ENCODE peak calls at places on chromosomes 1 and 21, in six cellular contexts. G is GM23248, E is Caco-2, T is bronchial epithelial cell, H is breast epithelium, Q is astrocyte of the spinal cord. R is an unnamed sample.

GRCh38 chr21:39630191-39630591 is 17.5 kb downstream of the B3GALT5 start:
- DNase-seq in T (no peak), E (no peak), Q (peak), G (peak), H (no peak), R (peak)

GRCh38 chr1:51000160-51000559 is 30.1 kb downstream of the CDKN2C start:
- DNase-seq in H (no peak), E (no peak), Q (no peak), G (no peak), T (no peak), R (no peak)

GRCh38 chr1:56647106-56647505 is 2.0 kb downstream of the PRKAA2 start:
- DNase-seq in T (no peak), G (no peak), E (no peak), H (no peak), Q (no peak), R (no peak)

GRCh38 chr1:28510350-28511223 is 4.7 kb downstream of the RCC1 start:
- DNase-seq in T (peak), Q (peak), E (peak), H (no peak), G (peak), R (no peak)

GRCh38 chr1:223827193-223827663 is 18.5 kb downstream of the TP53BP2 start:
- DNase-seq in Q (no peak), T (peak), H (no peak), E (no peak), G (peak), R (peak)

GRCh38 chr1:171494086-171494485 is 8.8 kb downstream of the PRRC2C start:
- DNase-seq in Q (no peak), H (no peak), T (no peak), G (no peak), E (no peak), R (no peak)

GRCh38 chr21:29800051-29800450 is 139.7 kb downstream of the GRIK1 start:
- DNase-seq in T (no peak), E (no peak), H (no peak), Q (no peak), G (no peak), R (no peak)

GRCh38 chr1:99599678-99600175 is 46.2 kb upstream of the PALMD start:
- DNase-seq in Q (peak), H (no peak), G (peak), E (peak), T (peak), R (peak)

GRCh38 chr1:182927693-182928433 is 25.1 kb downstream of the SHCBP1L start:
- DNase-seq in T (no peak), Q (no peak), H (no peak), G (no peak), E (no peak), R (no peak)

GRCh38 chr1:72938408-72938807 is 656.1 kb upstream of the NEGR1 start:
- DNase-seq in Q (no peak), T (no peak), E (no peak), G (no peak), H (no peak), R (no peak)

GRCh38 chr1:51071291-51071690 is 30.7 kb upstream of the C1orf185 start:
- DNase-seq in G (peak), T (peak), H (no peak), Q (no peak), E (no peak), R (no peak)

GRCh38 chr1:182601926-182602325 is 2.3 kb downstream of the RGS16 start:
- DNase-seq in T (no peak), H (no peak), G (no peak), Q (no peak), E (no peak), R (no peak)

GRCh38 chr1:245182028-245182427 is 27.2 kb downstream of the KIF26B start:
- DNase-seq in H (no peak), Q (no peak), T (no peak), G (no peak), E (no peak), R (no peak)

GRCh38 chr1:183106746-183107145 is 79.3 kb upstream of the LAMC2 start:
- DNase-seq in T (no peak), G (peak), E (no peak), Q (no peak), H (no peak), R (peak)

GRCh38 chr1:10001016-10001665 is 4.1 kb downstream of the RBP7 start:
- DNase-seq in H (no peak), E (no peak), Q (peak), T (no peak), G (no peak), R (no peak)

GRCh38 chr1:94705755-94706154 is 114.4 kb upstream of the SLC44A3 start:
- DNase-seq in T (no peak), G (no peak), E (no peak), Q (no peak), H (no peak), R (no peak)

GRCh38 chr1:9917901-9918300 is 7.8 kb upstream of the CTNNBIP1 start:
- DNase-seq in H (no peak), T (no peak), G (no peak), Q (no peak), E (no peak), R (no peak)

GRCh38 chr1:172533511-172534116 is 664 bp downstream of the SUCO start:
- DNase-seq in Q (peak), E (no peak), T (peak), H (no peak), G (peak), R (no peak)

GRCh38 chr1:36279110-36279788 is 26.9 kb upstream of the SH3D21 start:
- DNase-seq in H (no peak), Q (peak), T (no peak), G (peak), E (no peak), R (no peak)

GRCh38 chr1:236670060-236670459 is 16.2 kb upstream of the ACTN2 start:
- DNase-seq in E (no peak), H (no peak), G (no peak), T (no peak), Q (no peak), R (no peak)

GRCh38 chr1:182629674-182630073 is 25.5 kb upstream of the RGS16 start:
- DNase-seq in H (no peak), G (no peak), T (no peak), Q (no peak), E (no peak), R (no peak)

GRCh38 chr21:43800566-43800965 is 11.2 kb downstream of the RRP1 start:
- DNase-seq in G (no peak), Q (no peak), T (no peak), E (no peak), H (no peak), R (no peak)

GRCh38 chr1:228006793-228007053 is at the start of gene WNT3A:
- DNase-seq in E (no peak), G (no peak), Q (no peak), T (no peak), H (no peak), R (no peak)

GRCh38 chr1:61265665-61266064 is 183.3 kb downstream of the NFIA start:
- DNase-seq in E (no peak), H (no peak), Q (no peak), G (no peak), T (no peak), R (no peak)

GRCh38 chr1:33365560-33365997 is 44.7 kb upstream of the A3GALT2 start:
- DNase-seq in E (peak), G (no peak), Q (peak), T (no peak), H (no peak), R (peak)

GRCh38 chr1:197222780-197223179 is 45.3 kb upstream of the CRB1 start:
- DNase-seq in T (peak), H (no peak), Q (no peak), G (no peak), E (no peak), R (no peak)

GRCh38 chr1:13600762-13601483 is 17.3 kb downstream of the PDPN start:
- DNase-seq in H (no peak), E (no peak), G (no peak), Q (no peak), T (peak), R (no peak)

GRCh38 chr21:17848228-17848627 is 29.1 kb upstream of the C21orf91 start:
- DNase-seq in T (peak), Q (peak), E (no peak), H (no peak), G (peak), R (peak)

GRCh38 chr1:67211589-67212563 is 45.6 kb downstream of the IL23R start:
- DNase-seq in G (peak), Q (peak), T (peak), E (no peak), H (no peak), R (peak)

GRCh38 chr1:4596486-4596885 is 57.9 kb upstream of the AJAP1 start:
- DNase-seq in E (no peak), H (no peak), Q (no peak), G (no peak), T (no peak), R (no peak)

GRCh38 chr1:30190481-30191153 is 532.8 kb downstream of the MATN1 start:
- DNase-seq in H (no peak), T (no peak), G (no peak), Q (no peak), E (no peak), R (no peak)

GRCh38 chr1:100253552-100253951 is 3.9 kb upstream of the DBT start:
- DNase-seq in H (no peak), G (no peak), E (no peak), Q (no peak), T (no peak), R (no peak)

GRCh38 chr21:32392880-32393676 is at the start of gene URB1:
- DNase-seq in H (peak), T (peak), Q (peak), G (peak), E (peak), R (peak)

GRCh38 chr21:14523234-14523633 is 22.9 kb downstream of the SAMSN1 start:
- DNase-seq in G (no peak), T (peak), E (no peak), Q (no peak), H (no peak), R (no peak)

GRCh38 chr1:93625582-93626327 is 55.9 kb downstream of the BCAR3 start:
- DNase-seq in G (peak), T (peak), Q (peak), H (no peak), E (no peak), R (peak)

GRCh38 chr1:201493757-201494617 is 12.9 kb downstream of the CSRP1 start:
- DNase-seq in E (peak), Q (no peak), H (no peak), G (no peak), T (no peak), R (peak)

GRCh38 chr1:205528887-205529825 is 24.7 kb downstream of the CDK18 start:
- DNase-seq in H (peak), T (no peak), E (peak), G (peak), Q (peak), R (peak)
- H3K4me3 ChIP-seq in H (peak), T (no peak), E (no peak), G (peak), Q (peak), R (peak)

GRCh38 chr21:33586927-33587326 is 1.6 kb downstream of the DONSON start:
- DNase-seq in E (no peak), H (no peak), G (no peak), Q (no peak), T (no peak), R (no peak)
- H3K4me3 ChIP-seq in E (no peak), H (no peak), G (peak), Q (no peak), T (no peak), R (peak)

GRCh38 chr1:1918901-1919303 is at the start of gene TMEM52:
- DNase-seq in E (peak), Q (no peak), H (no peak), G (no peak), T (no peak), R (no peak)
- H3K4me3 ChIP-seq in E (peak), Q (peak), H (peak), G (peak), T (peak), R (peak)

DNA sequence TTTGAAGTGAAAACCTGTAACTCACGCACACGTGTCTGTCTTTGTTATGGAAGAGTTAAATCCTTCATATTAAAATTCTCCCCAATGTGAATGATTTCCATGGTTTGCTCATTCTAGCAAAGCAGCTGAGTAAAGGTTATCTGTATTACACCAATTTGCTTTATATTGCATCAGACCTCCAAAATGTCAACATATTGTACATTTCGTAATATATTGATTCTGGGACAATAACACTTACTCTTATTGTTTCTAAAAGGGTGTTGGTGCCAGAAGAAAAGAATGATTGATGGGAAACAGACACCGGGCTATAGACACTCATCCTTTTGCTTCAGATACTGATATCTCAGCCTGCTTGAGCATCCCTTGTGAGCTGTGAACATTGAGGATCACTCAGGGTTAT is 7.0 kb downstream of the NTNG1 start:
- DNase-seq in T (peak), H (no peak), Q (no peak), E (no peak), G (no peak), R (no peak)
- H3K4me3 ChIP-seq in T (no peak), H (no peak), Q (no peak), E (no peak), G (no peak), R (no peak)

R was measured in brain microvascular endothelial cell.